ENCODE peak calls at places on chromosomes 5 and 9, in seven cellular contexts. One of them, this sample, is unnamed.

GRCh38 chr5:74500037-74500917 is 140.3 kb downstream of the ENC1 start:
- DNase-seq in head of caudate nucleus: no peak
- DNase-seq in OCI-M1: no peak
- DNase-seq in ovary: no peak
- DNase-seq in activated CD8-positive, alpha-beta memory T cell treated with anti-CD3 and anti-CD28 coated beads for 1 hour: no peak
- DNase-seq in HEK293T: no peak
- DNase-seq in hippocampal formation: no peak
- DNase-seq in this sample: no peak

GRCh38 chr9:34600908-34601307 is 11.0 kb downstream of the RPP25L start:
- DNase-seq in head of caudate nucleus: no peak
- DNase-seq in OCI-M1: no peak
- DNase-seq in ovary: no peak
- DNase-seq in activated CD8-positive, alpha-beta memory T cell treated with anti-CD3 and anti-CD28 coated beads for 1 hour: no peak
- DNase-seq in HEK293T: no peak
- DNase-seq in hippocampal formation: no peak
- DNase-seq in this sample: no peak

GRCh38 chr5:21810737-21811316 is 1042.3 kb downstream of the CDH12 start:
- DNase-seq in head of caudate nucleus: no peak
- DNase-seq in OCI-M1: peak; percentile 74
- DNase-seq in ovary: no peak
- DNase-seq in activated CD8-positive, alpha-beta memory T cell treated with anti-CD3 and anti-CD28 coated beads for 1 hour: no peak
- DNase-seq in HEK293T: peak; percentile 10
- DNase-seq in hippocampal formation: peak; percentile 20
- DNase-seq in this sample: no peak

GRCh38 chr5:6899215-6899614 is 186.0 kb downstream of the TENT4A start:
- DNase-seq in head of caudate nucleus: no peak
- DNase-seq in OCI-M1: no peak
- DNase-seq in ovary: no peak
- DNase-seq in activated CD8-positive, alpha-beta memory T cell treated with anti-CD3 and anti-CD28 coated beads for 1 hour: no peak
- DNase-seq in HEK293T: no peak
- DNase-seq in hippocampal formation: no peak
- DNase-seq in this sample: no peak

GRCh38 chr9:130913599-130914416 is 17.2 kb upstream of the QRFP start:
- DNase-seq in head of caudate nucleus: no peak
- DNase-seq in OCI-M1: no peak
- DNase-seq in ovary: no peak
- DNase-seq in activated CD8-positive, alpha-beta memory T cell treated with anti-CD3 and anti-CD28 coated beads for 1 hour: no peak
- DNase-seq in HEK293T: no peak
- DNase-seq in hippocampal formation: no peak
- DNase-seq in this sample: no peak

GRCh38 chr5:172175263-172175719 is 12.7 kb downstream of the STK10 start:
- DNase-seq in head of caudate nucleus: peak; percentile 24
- DNase-seq in OCI-M1: peak; percentile 75
- DNase-seq in ovary: no peak
- DNase-seq in activated CD8-positive, alpha-beta memory T cell treated with anti-CD3 and anti-CD28 coated beads for 1 hour: peak; percentile 77
- DNase-seq in HEK293T: no peak
- DNase-seq in hippocampal formation: no peak
- DNase-seq in this sample: no peak

GRCh38 chr5:42360641-42361320 is 62.5 kb upstream of the GHR start:
- DNase-seq in head of caudate nucleus: no peak
- DNase-seq in OCI-M1: no peak
- DNase-seq in ovary: no peak
- DNase-seq in activated CD8-positive, alpha-beta memory T cell treated with anti-CD3 and anti-CD28 coated beads for 1 hour: no peak
- DNase-seq in HEK293T: no peak
- DNase-seq in hippocampal formation: no peak
- DNase-seq in this sample: no peak

GRCh38 chr5:39501403-39501802 is 76.6 kb upstream of the DAB2 start:
- DNase-seq in head of caudate nucleus: no peak
- DNase-seq in OCI-M1: no peak
- DNase-seq in ovary: peak; percentile 50
- DNase-seq in activated CD8-positive, alpha-beta memory T cell treated with anti-CD3 and anti-CD28 coated beads for 1 hour: no peak
- DNase-seq in HEK293T: no peak
- DNase-seq in hippocampal formation: no peak
- DNase-seq in this sample: no peak

GRCh38 chr9:136820947-136821332 is 13.2 kb downstream of the RABL6 start:
- DNase-seq in head of caudate nucleus: no peak
- DNase-seq in OCI-M1: no peak
- DNase-seq in ovary: no peak
- DNase-seq in activated CD8-positive, alpha-beta memory T cell treated with anti-CD3 and anti-CD28 coated beads for 1 hour: no peak
- DNase-seq in HEK293T: no peak
- DNase-seq in hippocampal formation: no peak
- DNase-seq in this sample: no peak

GRCh38 chr5:54313311-54314270 is 3.2 kb upstream of the ARL15 start:
- DNase-seq in head of caudate nucleus: no peak
- DNase-seq in OCI-M1: peak; percentile 92
- DNase-seq in ovary: no peak
- DNase-seq in activated CD8-positive, alpha-beta memory T cell treated with anti-CD3 and anti-CD28 coated beads for 1 hour: no peak
- DNase-seq in HEK293T: no peak
- DNase-seq in hippocampal formation: no peak
- DNase-seq in this sample: no peak

GRCh38 chr9:34508951-34509350 is 13.8 kb downstream of the ENHO start:
- DNase-seq in head of caudate nucleus: no peak
- DNase-seq in OCI-M1: no peak
- DNase-seq in ovary: no peak
- DNase-seq in activated CD8-positive, alpha-beta memory T cell treated with anti-CD3 and anti-CD28 coated beads for 1 hour: no peak
- DNase-seq in HEK293T: no peak
- DNase-seq in hippocampal formation: no peak
- DNase-seq in this sample: no peak

GRCh38 chr5:109328626-109329025 is 81.1 kb downstream of the PJA2 start:
- DNase-seq in head of caudate nucleus: no peak
- DNase-seq in OCI-M1: no peak
- DNase-seq in ovary: no peak
- DNase-seq in activated CD8-positive, alpha-beta memory T cell treated with anti-CD3 and anti-CD28 coated beads for 1 hour: no peak
- DNase-seq in HEK293T: no peak
- DNase-seq in hippocampal formation: no peak
- DNase-seq in this sample: no peak

GRCh38 chr9:137139468-137140150 is 655 bp downstream of the GRIN1 start:
- DNase-seq in head of caudate nucleus: no peak
- DNase-seq in OCI-M1: no peak
- DNase-seq in ovary: no peak
- DNase-seq in activated CD8-positive, alpha-beta memory T cell treated with anti-CD3 and anti-CD28 coated beads for 1 hour: no peak
- DNase-seq in HEK293T: no peak
- DNase-seq in hippocampal formation: no peak
- DNase-seq in this sample: no peak

GRCh38 chr5:93915142-93915553 is 173.7 kb upstream of the POU5F2 start:
- DNase-seq in head of caudate nucleus: no peak
- DNase-seq in OCI-M1: peak; percentile 75
- DNase-seq in ovary: no peak
- DNase-seq in activated CD8-positive, alpha-beta memory T cell treated with anti-CD3 and anti-CD28 coated beads for 1 hour: no peak
- DNase-seq in HEK293T: peak; percentile 39
- DNase-seq in hippocampal formation: peak; percentile 26
- DNase-seq in this sample: peak; percentile 54

GRCh38 chr9:98380065-98380681 is 124.7 kb upstream of the TBC1D2 start:
- DNase-seq in head of caudate nucleus: no peak
- DNase-seq in OCI-M1: no peak
- DNase-seq in ovary: no peak
- DNase-seq in activated CD8-positive, alpha-beta memory T cell treated with anti-CD3 and anti-CD28 coated beads for 1 hour: no peak
- DNase-seq in HEK293T: no peak
- DNase-seq in hippocampal formation: no peak
- DNase-seq in this sample: no peak

GRCh38 chr5:36870399-36871040 is 6.0 kb upstream of the NIPBL start:
- DNase-seq in head of caudate nucleus: peak; percentile 5
- DNase-seq in OCI-M1: peak; percentile 93
- DNase-seq in ovary: no peak
- DNase-seq in activated CD8-positive, alpha-beta memory T cell treated with anti-CD3 and anti-CD28 coated beads for 1 hour: no peak
- DNase-seq in HEK293T: peak; percentile 38
- DNase-seq in hippocampal formation: peak; percentile 50
- DNase-seq in this sample: peak; percentile 68

GRCh38 chr5:33337621-33337960 is 103.2 kb upstream of the TARS1 start:
- DNase-seq in head of caudate nucleus: no peak
- DNase-seq in OCI-M1: no peak
- DNase-seq in ovary: no peak
- DNase-seq in activated CD8-positive, alpha-beta memory T cell treated with anti-CD3 and anti-CD28 coated beads for 1 hour: no peak
- DNase-seq in HEK293T: no peak
- DNase-seq in hippocampal formation: no peak
- DNase-seq in this sample: no peak

GRCh38 chr5:15704397-15704947 is 204.5 kb downstream of the FBXL7 start:
- DNase-seq in head of caudate nucleus: no peak
- DNase-seq in OCI-M1: no peak
- DNase-seq in ovary: no peak
- DNase-seq in activated CD8-positive, alpha-beta memory T cell treated with anti-CD3 and anti-CD28 coated beads for 1 hour: no peak
- DNase-seq in HEK293T: no peak
- DNase-seq in hippocampal formation: no peak
- DNase-seq in this sample: no peak

GRCh38 chr5:77864997-77865396 is 88.9 kb upstream of the TBCA start:
- DNase-seq in head of caudate nucleus: no peak
- DNase-seq in OCI-M1: no peak
- DNase-seq in ovary: no peak
- DNase-seq in activated CD8-positive, alpha-beta memory T cell treated with anti-CD3 and anti-CD28 coated beads for 1 hour: no peak
- DNase-seq in HEK293T: no peak
- DNase-seq in hippocampal formation: no peak
- DNase-seq in this sample: no peak

GRCh38 chr9:82546131-82546530 is 516.8 kb downstream of the RASEF start:
- DNase-seq in head of caudate nucleus: no peak
- DNase-seq in OCI-M1: no peak
- DNase-seq in ovary: no peak
- DNase-seq in activated CD8-positive, alpha-beta memory T cell treated with anti-CD3 and anti-CD28 coated beads for 1 hour: no peak
- DNase-seq in HEK293T: no peak
- DNase-seq in hippocampal formation: no peak
- DNase-seq in this sample: no peak

GRCh38 chr9:6567140-6567591 is 78.4 kb downstream of the GLDC start:
- DNase-seq in head of caudate nucleus: peak; percentile 69
- DNase-seq in OCI-M1: no peak
- DNase-seq in ovary: no peak
- DNase-seq in activated CD8-positive, alpha-beta memory T cell treated with anti-CD3 and anti-CD28 coated beads for 1 hour: no peak
- DNase-seq in HEK293T: no peak
- DNase-seq in hippocampal formation: peak; percentile 52
- DNase-seq in this sample: peak; percentile 92

GRCh38 chr9:5897851-5898250 is 7.2 kb downstream of the MLANA start:
- DNase-seq in head of caudate nucleus: no peak
- DNase-seq in OCI-M1: no peak
- DNase-seq in ovary: no peak
- DNase-seq in activated CD8-positive, alpha-beta memory T cell treated with anti-CD3 and anti-CD28 coated beads for 1 hour: no peak
- DNase-seq in HEK293T: no peak
- DNase-seq in hippocampal formation: no peak
- DNase-seq in this sample: no peak

GRCh38 chr5:60334281-60334713 is 365.7 kb downstream of the DEPDC1B start:
- DNase-seq in head of caudate nucleus: no peak
- DNase-seq in OCI-M1: no peak
- DNase-seq in ovary: no peak
- DNase-seq in activated CD8-positive, alpha-beta memory T cell treated with anti-CD3 and anti-CD28 coated beads for 1 hour: no peak
- DNase-seq in HEK293T: no peak
- DNase-seq in hippocampal formation: no peak
- DNase-seq in this sample: no peak

GRCh38 chr5:151357792-151358191 is 10.4 kb upstream of the SLC36A2 start:
- DNase-seq in head of caudate nucleus: no peak
- DNase-seq in OCI-M1: no peak
- DNase-seq in ovary: no peak
- DNase-seq in activated CD8-positive, alpha-beta memory T cell treated with anti-CD3 and anti-CD28 coated beads for 1 hour: no peak
- DNase-seq in HEK293T: no peak
- DNase-seq in hippocampal formation: no peak
- DNase-seq in this sample: no peak

GRCh38 chr9:71270554-71270953 is 149.1 kb upstream of the TRPM3 start:
- DNase-seq in head of caudate nucleus: no peak
- DNase-seq in OCI-M1: no peak
- DNase-seq in ovary: no peak
- DNase-seq in activated CD8-positive, alpha-beta memory T cell treated with anti-CD3 and anti-CD28 coated beads for 1 hour: no peak
- DNase-seq in HEK293T: no peak
- DNase-seq in hippocampal formation: no peak
- DNase-seq in this sample: no peak

GRCh38 chr9:136695955-136696354 is 8.7 kb upstream of the AGPAT2 start:
- DNase-seq in head of caudate nucleus: no peak
- DNase-seq in OCI-M1: no peak
- DNase-seq in ovary: no peak
- DNase-seq in activated CD8-positive, alpha-beta memory T cell treated with anti-CD3 and anti-CD28 coated beads for 1 hour: no peak
- DNase-seq in HEK293T: no peak
- DNase-seq in hippocampal formation: no peak
- DNase-seq in this sample: no peak

GRCh38 chr5:172420215-172420934 is 34.0 kb downstream of the SH3PXD2B start:
- DNase-seq in head of caudate nucleus: peak; percentile 90
- DNase-seq in OCI-M1: no peak
- DNase-seq in ovary: peak; percentile 80
- DNase-seq in activated CD8-positive, alpha-beta memory T cell treated with anti-CD3 and anti-CD28 coated beads for 1 hour: no peak
- DNase-seq in HEK293T: no peak
- DNase-seq in hippocampal formation: peak; percentile 81
- DNase-seq in this sample: peak; percentile 60

GRCh38 chr9:91245432-91246313 is 116.0 kb downstream of the AUH start:
- DNase-seq in head of caudate nucleus: no peak
- DNase-seq in OCI-M1: peak; percentile 5
- DNase-seq in ovary: no peak
- DNase-seq in activated CD8-positive, alpha-beta memory T cell treated with anti-CD3 and anti-CD28 coated beads for 1 hour: no peak
- DNase-seq in HEK293T: no peak
- DNase-seq in hippocampal formation: no peak
- DNase-seq in this sample: no peak

GRCh38 chr9:110784309-110784708 is 115.7 kb downstream of the MUSK start:
- DNase-seq in head of caudate nucleus: no peak
- DNase-seq in OCI-M1: no peak
- DNase-seq in ovary: no peak
- DNase-seq in activated CD8-positive, alpha-beta memory T cell treated with anti-CD3 and anti-CD28 coated beads for 1 hour: no peak
- DNase-seq in HEK293T: no peak
- DNase-seq in hippocampal formation: no peak
- DNase-seq in this sample: no peak

GRCh38 chr9:72894342-72894741 is 58.5 kb downstream of the ALDH1A1 start:
- DNase-seq in head of caudate nucleus: no peak
- DNase-seq in OCI-M1: no peak
- DNase-seq in ovary: no peak
- DNase-seq in activated CD8-positive, alpha-beta memory T cell treated with anti-CD3 and anti-CD28 coated beads for 1 hour: no peak
- DNase-seq in HEK293T: no peak
- DNase-seq in hippocampal formation: no peak
- DNase-seq in this sample: no peak

GRCh38 chr5:128487041-128487440 is 51.0 kb downstream of the FBN2 start:
- DNase-seq in head of caudate nucleus: no peak
- DNase-seq in OCI-M1: no peak
- DNase-seq in ovary: no peak
- DNase-seq in activated CD8-positive, alpha-beta memory T cell treated with anti-CD3 and anti-CD28 coated beads for 1 hour: no peak
- DNase-seq in HEK293T: no peak
- DNase-seq in hippocampal formation: no peak
- DNase-seq in this sample: no peak

GRCh38 chr5:102716017-102716416 is 39.1 kb upstream of the PAM start:
- DNase-seq in head of caudate nucleus: peak; percentile 41
- DNase-seq in OCI-M1: no peak
- DNase-seq in ovary: no peak
- DNase-seq in activated CD8-positive, alpha-beta memory T cell treated with anti-CD3 and anti-CD28 coated beads for 1 hour: no peak
- DNase-seq in HEK293T: no peak
- DNase-seq in hippocampal formation: no peak
- DNase-seq in this sample: no peak

This sample was measured in HCT116.